ENCODE peak calls at places on chromosome 3, in ten cellular contexts. One of them, this sample, is unnamed.

GRCh38 chr3:124592658-124593441 is 137.4 kb upstream of the UMPS start:
- DNase-seq in bronchial epithelial cell: peak; percentile 94
- DNase-seq in NCI-H524: no peak
- DNase-seq in lower lobe of right lung: peak; percentile 57
- DNase-seq in left ventricle myocardium superior: no peak
- DNase-seq in NCI-H1436: no peak
- DNase-seq in adrenal gland: no peak
- DNase-seq in choroid plexus epithelial cell: no peak
- DNase-seq in GM12865: peak; percentile 70
- DNase-seq in H7: no peak
- DNase-seq in this sample: peak; percentile 59

GRCh38 chr3:73592154-73592877 is 32.4 kb downstream of the PDZRN3 start:
- DNase-seq in NCI-H1436: peak; percentile 62
- DNase-seq in GM12865: no peak
- DNase-seq in bronchial epithelial cell: no peak
- DNase-seq in left ventricle myocardium superior: no peak
- DNase-seq in lower lobe of right lung: no peak
- DNase-seq in adrenal gland: no peak
- DNase-seq in H7: peak; percentile 7
- DNase-seq in choroid plexus epithelial cell: no peak
- DNase-seq in NCI-H524: peak; percentile 89
- DNase-seq in this sample: peak; percentile 75

GRCh38 chr3:15323063-15323462 is 9.3 kb downstream of the SH3BP5 start:
- DNase-seq in adrenal gland: no peak
- DNase-seq in NCI-H1436: no peak
- DNase-seq in GM12865: no peak
- DNase-seq in NCI-H524: no peak
- DNase-seq in bronchial epithelial cell: no peak
- DNase-seq in lower lobe of right lung: no peak
- DNase-seq in H7: no peak
- DNase-seq in left ventricle myocardium superior: no peak
- DNase-seq in choroid plexus epithelial cell: no peak
- DNase-seq in this sample: no peak

GRCh38 chr3:49081429-49081828 is 12.4 kb downstream of the QRICH1 start:
- DNase-seq in NCI-H524: no peak
- DNase-seq in bronchial epithelial cell: peak; percentile 42
- DNase-seq in GM12865: no peak
- DNase-seq in choroid plexus epithelial cell: no peak
- DNase-seq in adrenal gland: no peak
- DNase-seq in lower lobe of right lung: no peak
- DNase-seq in H7: no peak
- DNase-seq in NCI-H1436: no peak
- DNase-seq in left ventricle myocardium superior: no peak
- DNase-seq in this sample: no peak

GRCh38 chr3:139832998-139833397 is 102.0 kb upstream of the CLSTN2 start:
- DNase-seq in choroid plexus epithelial cell: no peak
- DNase-seq in H7: no peak
- DNase-seq in GM12865: no peak
- DNase-seq in left ventricle myocardium superior: no peak
- DNase-seq in NCI-H524: no peak
- DNase-seq in adrenal gland: no peak
- DNase-seq in lower lobe of right lung: no peak
- DNase-seq in bronchial epithelial cell: no peak
- DNase-seq in NCI-H1436: no peak
- DNase-seq in this sample: no peak

GRCh38 chr3:36542186-36542585 is 161.9 kb downstream of the STAC start:
- DNase-seq in GM12865: no peak
- DNase-seq in left ventricle myocardium superior: no peak
- DNase-seq in bronchial epithelial cell: no peak
- DNase-seq in H7: no peak
- DNase-seq in adrenal gland: no peak
- DNase-seq in NCI-H1436: no peak
- DNase-seq in NCI-H524: no peak
- DNase-seq in lower lobe of right lung: no peak
- DNase-seq in choroid plexus epithelial cell: peak; percentile 5
- DNase-seq in this sample: peak; percentile 49

GRCh38 chr3:29642393-29643033 is 361.6 kb downstream of the RBMS3 start:
- DNase-seq in lower lobe of right lung: no peak
- DNase-seq in NCI-H524: no peak
- DNase-seq in NCI-H1436: no peak
- DNase-seq in H7: no peak
- DNase-seq in adrenal gland: peak; percentile 56
- DNase-seq in choroid plexus epithelial cell: peak; percentile 77
- DNase-seq in GM12865: peak; percentile 5
- DNase-seq in left ventricle myocardium superior: peak; percentile 29
- DNase-seq in bronchial epithelial cell: peak; percentile 58
- DNase-seq in this sample: peak; percentile 94

GRCh38 chr3:66577804-66578203 is 77.0 kb upstream of the LRIG1 start:
- DNase-seq in adrenal gland: no peak
- DNase-seq in left ventricle myocardium superior: no peak
- DNase-seq in lower lobe of right lung: no peak
- DNase-seq in GM12865: no peak
- DNase-seq in bronchial epithelial cell: no peak
- DNase-seq in H7: no peak
- DNase-seq in choroid plexus epithelial cell: no peak
- DNase-seq in NCI-H524: no peak
- DNase-seq in NCI-H1436: no peak
- DNase-seq in this sample: no peak

GRCh38 chr3:94081880-94082279 is 19.0 kb downstream of the NSUN3 start:
- DNase-seq in left ventricle myocardium superior: no peak
- DNase-seq in GM12865: no peak
- DNase-seq in NCI-H524: no peak
- DNase-seq in choroid plexus epithelial cell: no peak
- DNase-seq in H7: no peak
- DNase-seq in lower lobe of right lung: no peak
- DNase-seq in adrenal gland: no peak
- DNase-seq in NCI-H1436: no peak
- DNase-seq in bronchial epithelial cell: no peak
- DNase-seq in this sample: no peak

GRCh38 chr3:2099779-2100191 is 1.1 kb downstream of the CNTN4 start:
- DNase-seq in adrenal gland: no peak
- DNase-seq in left ventricle myocardium superior: no peak
- DNase-seq in choroid plexus epithelial cell: no peak
- DNase-seq in bronchial epithelial cell: no peak
- DNase-seq in GM12865: no peak
- DNase-seq in lower lobe of right lung: no peak
- DNase-seq in NCI-H1436: no peak
- DNase-seq in NCI-H524: peak; percentile 32
- DNase-seq in H7: peak; percentile 44
- DNase-seq in this sample: no peak

GRCh38 chr3:54132685-54133084 is 10.3 kb downstream of the CACNA2D3 start:
- DNase-seq in bronchial epithelial cell: no peak
- DNase-seq in choroid plexus epithelial cell: no peak
- DNase-seq in lower lobe of right lung: no peak
- DNase-seq in GM12865: no peak
- DNase-seq in adrenal gland: no peak
- DNase-seq in NCI-H1436: no peak
- DNase-seq in NCI-H524: no peak
- DNase-seq in H7: no peak
- DNase-seq in left ventricle myocardium superior: no peak
- DNase-seq in this sample: no peak

GRCh38 chr3:152097770-152098169 is 171.0 kb upstream of the MBNL1 start:
- DNase-seq in H7: no peak
- DNase-seq in bronchial epithelial cell: no peak
- DNase-seq in NCI-H524: no peak
- DNase-seq in adrenal gland: no peak
- DNase-seq in GM12865: no peak
- DNase-seq in NCI-H1436: no peak
- DNase-seq in left ventricle myocardium superior: no peak
- DNase-seq in lower lobe of right lung: no peak
- DNase-seq in choroid plexus epithelial cell: peak; percentile 57
- DNase-seq in this sample: no peak

GRCh38 chr3:128369881-128370642 is 96.6 kb downstream of the DNAJB8 start:
- DNase-seq in left ventricle myocardium superior: no peak
- DNase-seq in lower lobe of right lung: peak; percentile 25
- DNase-seq in NCI-H524: peak; percentile 51
- DNase-seq in GM12865: peak; percentile 49
- DNase-seq in choroid plexus epithelial cell: no peak
- DNase-seq in adrenal gland: no peak
- DNase-seq in bronchial epithelial cell: no peak
- DNase-seq in H7: peak; percentile 71
- DNase-seq in NCI-H1436: no peak
- DNase-seq in this sample: no peak

GRCh38 chr3:52730681-52731080 is 24.8 kb downstream of the SPCS1 start:
- DNase-seq in GM12865: peak; percentile 59
- DNase-seq in choroid plexus epithelial cell: peak; percentile 3
- DNase-seq in left ventricle myocardium superior: no peak
- DNase-seq in lower lobe of right lung: no peak
- DNase-seq in NCI-H1436: no peak
- DNase-seq in NCI-H524: no peak
- DNase-seq in H7: no peak
- DNase-seq in bronchial epithelial cell: no peak
- DNase-seq in adrenal gland: no peak
- DNase-seq in this sample: no peak

GRCh38 chr3:172082269-172082668 is 42.9 kb downstream of the FNDC3B start:
- DNase-seq in GM12865: no peak
- DNase-seq in adrenal gland: peak; percentile 34
- DNase-seq in NCI-H524: no peak
- DNase-seq in H7: no peak
- DNase-seq in NCI-H1436: no peak
- DNase-seq in lower lobe of right lung: no peak
- DNase-seq in choroid plexus epithelial cell: peak; percentile 93
- DNase-seq in bronchial epithelial cell: no peak
- DNase-seq in left ventricle myocardium superior: no peak
- DNase-seq in this sample: no peak

GRCh38 chr3:15361494-15362214 is 29.3 kb upstream of the SH3BP5 start:
- DNase-seq in adrenal gland: no peak
- DNase-seq in choroid plexus epithelial cell: peak; percentile 71
- DNase-seq in bronchial epithelial cell: peak; percentile 82
- DNase-seq in NCI-H524: no peak
- DNase-seq in GM12865: peak; percentile 95
- DNase-seq in NCI-H1436: no peak
- DNase-seq in lower lobe of right lung: no peak
- DNase-seq in H7: peak; percentile 33
- DNase-seq in left ventricle myocardium superior: no peak
- DNase-seq in this sample: peak; percentile 59

GRCh38 chr3:57956119-57956832 is 51.9 kb upstream of the FLNB start:
- DNase-seq in left ventricle myocardium superior: no peak
- DNase-seq in NCI-H1436: no peak
- DNase-seq in GM12865: no peak
- DNase-seq in adrenal gland: no peak
- DNase-seq in bronchial epithelial cell: peak; percentile 97
- DNase-seq in lower lobe of right lung: no peak
- DNase-seq in choroid plexus epithelial cell: peak; percentile 90
- DNase-seq in NCI-H524: no peak
- DNase-seq in H7: no peak
- DNase-seq in this sample: peak; percentile 95

GRCh38 chr3:39753361-39753760 is 56.0 kb upstream of the MYRIP start:
- DNase-seq in bronchial epithelial cell: no peak
- DNase-seq in choroid plexus epithelial cell: no peak
- DNase-seq in GM12865: no peak
- DNase-seq in left ventricle myocardium superior: no peak
- DNase-seq in lower lobe of right lung: no peak
- DNase-seq in NCI-H1436: no peak
- DNase-seq in NCI-H524: peak; percentile 93
- DNase-seq in adrenal gland: no peak
- DNase-seq in H7: no peak
- DNase-seq in this sample: no peak

GRCh38 chr3:195213639-195214315 is 57.2 kb downstream of the XXYLT1 start:
- DNase-seq in GM12865: no peak
- DNase-seq in NCI-H524: no peak
- DNase-seq in lower lobe of right lung: no peak
- DNase-seq in bronchial epithelial cell: no peak
- DNase-seq in adrenal gland: no peak
- DNase-seq in left ventricle myocardium superior: no peak
- DNase-seq in NCI-H1436: no peak
- DNase-seq in choroid plexus epithelial cell: no peak
- DNase-seq in H7: no peak
- DNase-seq in this sample: no peak

GRCh38 chr3:38655708-38656300 is 6.3 kb upstream of the SCN5A start:
- DNase-seq in GM12865: peak; percentile 48
- DNase-seq in H7: peak; percentile 69
- DNase-seq in lower lobe of right lung: no peak
- DNase-seq in left ventricle myocardium superior: no peak
- DNase-seq in NCI-H1436: peak; percentile 6
- DNase-seq in adrenal gland: no peak
- DNase-seq in bronchial epithelial cell: peak; percentile 30
- DNase-seq in choroid plexus epithelial cell: peak; percentile 74
- DNase-seq in NCI-H524: peak; percentile 78
- DNase-seq in this sample: peak; percentile 45

GRCh38 chr3:168884353-168884903 is 779.1 kb downstream of the MECOM start:
- DNase-seq in left ventricle myocardium superior: no peak
- DNase-seq in NCI-H1436: no peak
- DNase-seq in H7: no peak
- DNase-seq in lower lobe of right lung: no peak
- DNase-seq in GM12865: no peak
- DNase-seq in bronchial epithelial cell: peak; percentile 90
- DNase-seq in adrenal gland: peak; percentile 51
- DNase-seq in NCI-H524: no peak
- DNase-seq in choroid plexus epithelial cell: peak; percentile 91
- DNase-seq in this sample: peak; percentile 94

GRCh38 chr3:168085491-168086119 is 10.1 kb downstream of the GOLIM4 start:
- DNase-seq in NCI-H1436: no peak
- DNase-seq in NCI-H524: peak; percentile 81
- DNase-seq in adrenal gland: no peak
- DNase-seq in H7: no peak
- DNase-seq in left ventricle myocardium superior: no peak
- DNase-seq in lower lobe of right lung: no peak
- DNase-seq in choroid plexus epithelial cell: no peak
- DNase-seq in GM12865: peak; percentile 49
- DNase-seq in bronchial epithelial cell: no peak
- DNase-seq in this sample: no peak

GRCh38 chr3:127822166-127822835 is at the start of gene MGLL:
- DNase-seq in bronchial epithelial cell: peak; percentile 40
- DNase-seq in NCI-H1436: no peak
- DNase-seq in NCI-H524: peak; percentile 72
- DNase-seq in left ventricle myocardium superior: peak; percentile 73
- DNase-seq in choroid plexus epithelial cell: peak; percentile 41
- DNase-seq in adrenal gland: peak; percentile 29
- DNase-seq in lower lobe of right lung: peak; percentile 68
- DNase-seq in H7: peak; percentile 72
- DNase-seq in GM12865: no peak
- DNase-seq in this sample: no peak

GRCh38 chr3:169604568-169604967 is 58.9 kb downstream of the MECOM start:
- DNase-seq in adrenal gland: no peak
- DNase-seq in NCI-H524: peak; percentile 22
- DNase-seq in GM12865: peak; percentile 13
- DNase-seq in lower lobe of right lung: no peak
- DNase-seq in left ventricle myocardium superior: no peak
- DNase-seq in NCI-H1436: no peak
- DNase-seq in H7: no peak
- DNase-seq in bronchial epithelial cell: peak; percentile 24
- DNase-seq in choroid plexus epithelial cell: peak; percentile 23
- DNase-seq in this sample: no peak

GRCh38 chr3:124140751-124141150 is 148.8 kb upstream of the ROPN1 start:
- DNase-seq in H7: no peak
- DNase-seq in adrenal gland: no peak
- DNase-seq in GM12865: no peak
- DNase-seq in left ventricle myocardium superior: no peak
- DNase-seq in NCI-H1436: no peak
- DNase-seq in bronchial epithelial cell: no peak
- DNase-seq in choroid plexus epithelial cell: no peak
- DNase-seq in NCI-H524: no peak
- DNase-seq in lower lobe of right lung: no peak
- DNase-seq in this sample: no peak

GRCh38 chr3:124131158-124132115 is 139.5 kb upstream of the ROPN1 start:
- DNase-seq in left ventricle myocardium superior: no peak
- DNase-seq in adrenal gland: peak; percentile 49
- DNase-seq in choroid plexus epithelial cell: no peak
- DNase-seq in NCI-H524: peak; percentile 23
- DNase-seq in NCI-H1436: no peak
- DNase-seq in GM12865: no peak
- DNase-seq in bronchial epithelial cell: no peak
- DNase-seq in lower lobe of right lung: no peak
- DNase-seq in H7: no peak
- DNase-seq in this sample: peak; percentile 17

GRCh38 chr3:147945968-147946519 is 536.9 kb downstream of the ZIC1 start:
- DNase-seq in lower lobe of right lung: no peak
- DNase-seq in choroid plexus epithelial cell: peak; percentile 98
- DNase-seq in GM12865: peak; percentile 69
- DNase-seq in NCI-H524: peak; percentile 51
- DNase-seq in left ventricle myocardium superior: peak; percentile 49
- DNase-seq in NCI-H1436: peak; percentile 60
- DNase-seq in adrenal gland: peak; percentile 55
- DNase-seq in H7: peak; percentile 17
- DNase-seq in bronchial epithelial cell: peak; percentile 30
- DNase-seq in this sample: peak; percentile 92

GRCh38 chr3:52983336-52983807 is 62.5 kb downstream of the SFMBT1 start:
- DNase-seq in NCI-H1436: no peak
- DNase-seq in choroid plexus epithelial cell: no peak
- DNase-seq in lower lobe of right lung: no peak
- DNase-seq in NCI-H524: no peak
- DNase-seq in H7: no peak
- DNase-seq in bronchial epithelial cell: no peak
- DNase-seq in GM12865: peak; percentile 85
- DNase-seq in adrenal gland: no peak
- DNase-seq in left ventricle myocardium superior: no peak
- DNase-seq in this sample: no peak